ENCODE peak calls at places on chromosomes 3 and 15, in four cellular contexts. J is HCT116, G is K562, C is HepG2. P is an unnamed sample. For H3K27me3 and H3K4me1, the result is how much of the 10 kb centered on the place peaks cover.

GRCh38 chr3:13857702-13858380 is 22.0 kb downstream of the WNT7A start:
- DNase-seq in J (no peak), G (no peak), C (no peak), P (no peak)

GRCh38 chr15:69096197-69096596 is 64.2 kb upstream of the GLCE start:
- DNase-seq in J (no peak), G (no peak), C (no peak), P (no peak)

GRCh38 chr3:124033360-124034015 is 41.6 kb upstream of the ROPN1 start:
- DNase-seq in J (no peak), G (no peak), C (no peak), P (no peak)

GRCh38 chr3:70882104-70882503 is 569.7 kb upstream of the MDFIC2 start:
- DNase-seq in J (no peak), G (no peak), C (no peak), P (no peak)

GRCh38 chr15:89105147-89105546 is 16.9 kb downstream of the ABHD2 start:
- DNase-seq in J (no peak), G (no peak), C (peak), P (no peak)

GRCh38 chr15:47427463-47427862 is 289.8 kb upstream of the SEMA6D start:
- DNase-seq in J (no peak), G (no peak), C (peak), P (no peak)

GRCh38 chr15:27648359-27648758 is 450.8 kb downstream of the OCA2 start:
- DNase-seq in J (no peak), G (no peak), C (no peak), P (no peak)

GRCh38 chr3:126113238-126113555 is 29.3 kb upstream of the SLC41A3 start:
- DNase-seq in J (no peak), G (no peak), C (no peak), P (no peak)

GRCh38 chr3:133905376-133905775 is 9.7 kb upstream of the RAB6B start:
- DNase-seq in J (no peak), G (no peak), C (no peak), P (no peak)

GRCh38 chr3:55524565-55525244 is 37.6 kb upstream of the WNT5A start:
- DNase-seq in J (no peak), G (no peak), C (no peak), P (no peak)

GRCh38 chr3:48129921-48130320 is 58.3 kb downstream of the CDC25A start:
- DNase-seq in J (no peak), G (no peak), C (no peak), P (no peak)

GRCh38 chr3:11282250-11283125 is 10.3 kb downstream of the ATG7 start:
- DNase-seq in J (no peak), G (no peak), C (no peak), P (no peak)

GRCh38 chr3:48016336-48016973 is at the start of gene MAP4:
- DNase-seq in J (no peak), G (peak), C (no peak), P (no peak)

GRCh38 chr3:168289480-168289879 is 193.8 kb upstream of the GOLIM4 start:
- DNase-seq in J (no peak), G (no peak), C (no peak), P (no peak)

GRCh38 chr3:34703058-34703457 is 904.6 kb downstream of the PDCD6IP start:
- DNase-seq in J (no peak), G (no peak), C (no peak), P (no peak)

GRCh38 chr15:90750186-90750585 is 33.0 kb downstream of the BLM start:
- DNase-seq in J (no peak), G (no peak), C (no peak), P (no peak)

GRCh38 chr3:14885307-14885706 is 62.1 kb upstream of the NR2C2 start:
- DNase-seq in J (no peak), G (peak), C (no peak), P (no peak)

GRCh38 chr3:146246493-146246892 is 4.4 kb downstream of the PLSCR4 start:
- DNase-seq in J (no peak), G (no peak), C (no peak), P (no peak)

GRCh38 chr3:50289130-50289529 is 3.1 kb downstream of the IFRD2 start:
- DNase-seq in J (no peak), G (no peak), C (no peak), P (no peak)

GRCh38 chr3:56855856-56856538 is 54.2 kb upstream of the ARHGEF3 start:
- DNase-seq in J (no peak), G (peak), C (peak), P (no peak)

GRCh38 chr15:51067510-51067909 is 27.2 kb downstream of the TNFAIP8L3 start:
- DNase-seq in J (no peak), G (no peak), C (no peak), P (no peak)

GRCh38 chr3:31105011-31105410 is 210.6 kb upstream of the GADL1 start:
- DNase-seq in J (no peak), G (no peak), C (no peak), P (no peak)

GRCh38 chr3:17424137-17424536 is 318.3 kb downstream of the TBC1D5 start:
- DNase-seq in J (no peak), G (no peak), C (no peak), P (no peak)

GRCh38 chr3:195823998-195824397 is 12.3 kb upstream of the MUC4 start:
- DNase-seq in J (no peak), G (peak), C (no peak), P (no peak)

GRCh38 chr15:40787344-40787841 is 17.6 kb downstream of the C15orf62 start:
- DNase-seq in J (peak), G (no peak), C (no peak), P (no peak)

GRCh38 chr3:98829246-98829832 is 66.2 kb downstream of the ST3GAL6 start:
- DNase-seq in J (no peak), G (no peak), C (no peak), P (no peak)

GRCh38 chr3:38648024-38648658 is 1.3 kb downstream of the SCN5A start:
- DNase-seq in J (no peak), G (no peak), C (no peak), P (no peak)

GRCh38 chr3:38646062-38646461 is 3.4 kb downstream of the SCN5A start:
- DNase-seq in J (no peak), G (no peak), C (no peak), P (no peak)

GRCh38 chr3:38646630-38647029 is 2.9 kb downstream of the SCN5A start:
- DNase-seq in J (no peak), G (peak), C (peak), P (no peak)

GRCh38 chr3:38648659-38649499 is 608 bp downstream of the SCN5A start:
- DNase-seq in J (no peak), G (no peak), C (no peak), P (no peak)

DNA sequence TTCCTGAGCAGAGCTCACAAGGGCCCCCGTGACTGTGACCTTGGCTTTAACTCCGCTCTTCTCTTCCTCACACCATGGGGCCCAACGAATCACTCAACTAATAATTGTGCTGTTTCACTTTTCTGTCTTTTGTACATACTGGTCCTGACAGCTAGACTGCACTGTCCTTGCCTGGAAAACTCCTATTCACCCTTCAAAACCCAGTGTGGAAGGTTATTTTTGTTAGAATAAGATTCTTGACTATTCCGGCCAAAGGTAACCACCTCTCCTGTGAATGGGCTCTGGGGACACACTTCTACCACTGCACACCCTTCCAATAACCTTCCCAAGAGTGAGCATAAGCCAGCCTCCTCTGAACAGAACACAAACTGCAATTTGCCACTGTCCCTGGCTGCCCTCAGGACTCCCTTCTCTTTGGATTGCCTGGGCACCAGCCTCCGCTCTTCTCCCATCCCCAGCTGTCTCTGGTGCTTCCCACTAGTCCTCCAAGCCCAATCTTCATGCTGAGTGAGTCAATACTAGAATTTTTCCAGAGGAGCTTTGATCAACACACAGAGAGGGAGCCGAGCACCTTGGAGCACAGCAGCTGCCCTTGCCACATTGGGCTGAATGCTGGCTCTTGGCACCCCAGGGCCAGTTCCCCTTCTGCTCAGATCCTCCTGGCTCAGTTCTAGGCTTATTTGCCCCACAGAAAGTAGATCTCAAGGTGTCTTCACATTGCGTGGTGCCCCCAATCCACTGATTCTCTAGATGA is 2.1 kb downstream of the SCN5A start:
- DNase-seq in J (no peak), G (no peak), C (no peak), P (no peak)
- H3K27me3 ChIP-seq in J (under half), G (under half), C (under half), P (under half)

GRCh38 chr3:172359231-172359630 is 89.0 kb downstream of the GHSR start:
- DNase-seq in J (no peak), G (no peak), C (no peak), P (no peak)
- TF ChIP-seq SIN3A in J (no peak), G (no peak), C (no peak), P (no peak)

GRCh38 chr15:71328453-71328852 is 213.2 kb downstream of the THSD4 start:
- DNase-seq in J (no peak), G (no peak), C (peak), P (no peak)

GRCh38 chr15:71329041-71329440 is 213.8 kb downstream of the THSD4 start:
- DNase-seq in J (no peak), G (no peak), C (no peak), P (no peak)

GRCh38 chr15:71333839-71334238 is 218.6 kb downstream of the THSD4 start:
- DNase-seq in J (no peak), G (no peak), C (no peak), P (no peak)

GRCh38 chr15:71332605-71333004 is 217.3 kb downstream of the THSD4 start:
- DNase-seq in J (no peak), G (no peak), C (no peak), P (no peak)

GRCh38 chr15:71329509-71330260 is 214.4 kb downstream of the THSD4 start:
- DNase-seq in J (peak), G (no peak), C (no peak), P (no peak)
- H3K4me1 ChIP-seq in J (under half), G (under half), C (under half), P (under half)

DNA sequence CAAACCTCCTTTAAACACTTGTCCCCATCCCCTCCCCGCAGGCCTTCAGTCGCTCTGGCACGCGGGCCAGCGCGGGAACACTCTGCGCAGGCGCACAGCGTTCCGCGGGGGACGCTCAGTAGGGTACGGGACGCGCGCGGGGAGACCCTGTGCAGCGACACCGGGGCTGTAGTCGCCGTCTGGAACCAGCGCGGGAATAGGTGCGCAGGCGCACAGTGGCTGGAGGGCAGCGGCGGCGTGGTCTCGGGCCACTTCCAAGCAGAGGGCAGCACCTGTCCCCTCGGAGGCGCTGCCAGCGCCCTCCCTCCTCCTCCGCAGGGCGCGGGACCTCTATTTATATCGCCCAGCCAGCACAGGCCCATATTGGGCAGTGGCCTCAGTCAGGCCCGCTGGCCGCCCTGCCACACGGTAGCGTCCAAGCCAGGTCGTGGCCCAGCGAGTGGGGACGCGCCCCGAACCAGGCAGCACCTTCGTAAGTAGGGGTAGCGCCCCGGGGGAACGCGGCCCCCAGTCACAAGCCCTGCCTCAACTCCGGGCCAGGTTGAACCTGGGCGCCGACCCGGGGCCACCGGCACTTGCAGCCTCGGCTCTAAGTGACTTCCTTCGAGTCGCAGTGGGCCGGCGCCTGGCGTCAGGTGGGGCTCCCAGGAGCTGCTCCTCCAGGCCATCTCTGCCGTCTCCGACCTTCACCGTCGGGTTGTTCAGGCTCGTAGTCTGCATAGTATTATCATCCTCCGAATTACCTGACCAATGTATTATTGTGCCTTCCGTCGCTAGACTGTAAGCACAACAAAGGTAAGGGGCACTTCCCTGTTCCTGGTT is at the start of gene KBTBD12:
- DNase-seq in J (no peak), G (no peak), C (no peak), P (no peak)
- H3K27me3 ChIP-seq in J (under half), G (under half), C (under half), P (under half)